ENCODE peak calls at places on chromosome 10, in six cellular contexts. One of them, this sample, is unnamed.

GRCh38 chr10:44931621-44932337 is 20.6 kb downstream of the TMEM72 start:
- DNase-seq in mammary epithelial cell: no peak
- DNase-seq in HepG2: no peak
- DNase-seq in adipocyte: no peak
- DNase-seq in MM.1S: no peak
- DNase-seq in PC-3: no peak
- DNase-seq in this sample: no peak

GRCh38 chr10:65571011-65571570 is 1354.7 kb upstream of the LRRTM3 start:
- DNase-seq in PC-3: peak
- DNase-seq in MM.1S: no peak
- DNase-seq in mammary epithelial cell: peak
- DNase-seq in HepG2: peak
- DNase-seq in adipocyte: no peak
- DNase-seq in this sample: no peak

GRCh38 chr10:62454696-62455451 is 80.7 kb downstream of the ZNF365 start:
- DNase-seq in MM.1S: no peak
- DNase-seq in PC-3: peak
- DNase-seq in adipocyte: peak
- DNase-seq in HepG2: no peak
- DNase-seq in mammary epithelial cell: peak
- DNase-seq in this sample: peak

GRCh38 chr10:58588673-58589265 is 76.1 kb downstream of the BICC1 start:
- DNase-seq in mammary epithelial cell: peak
- DNase-seq in adipocyte: no peak
- DNase-seq in MM.1S: no peak
- DNase-seq in PC-3: peak
- DNase-seq in HepG2: no peak
- DNase-seq in this sample: no peak

GRCh38 chr10:34231441-34232180 is 583.5 kb downstream of the PARD3 start:
- DNase-seq in adipocyte: no peak
- DNase-seq in mammary epithelial cell: no peak
- DNase-seq in PC-3: no peak
- DNase-seq in HepG2: peak
- DNase-seq in MM.1S: no peak
- DNase-seq in this sample: no peak

GRCh38 chr10:8088504-8088903 is 34.0 kb downstream of the GATA3 start:
- DNase-seq in mammary epithelial cell: no peak
- DNase-seq in HepG2: no peak
- DNase-seq in adipocyte: no peak
- DNase-seq in PC-3: no peak
- DNase-seq in MM.1S: no peak
- DNase-seq in this sample: no peak

GRCh38 chr10:73413108-73413527 is 740 bp downstream of the ANXA7 start:
- DNase-seq in MM.1S: peak
- DNase-seq in mammary epithelial cell: no peak
- DNase-seq in adipocyte: no peak
- DNase-seq in PC-3: peak
- DNase-seq in HepG2: peak
- DNase-seq in this sample: peak

GRCh38 chr10:29987471-29987870 is 71.9 kb downstream of the JCAD start:
- DNase-seq in adipocyte: no peak
- DNase-seq in mammary epithelial cell: no peak
- DNase-seq in HepG2: no peak
- DNase-seq in PC-3: no peak
- DNase-seq in MM.1S: no peak
- DNase-seq in this sample: no peak

GRCh38 chr10:3898821-3899220 is 113.8 kb upstream of the KLF6 start:
- DNase-seq in PC-3: peak
- DNase-seq in HepG2: peak
- DNase-seq in mammary epithelial cell: peak
- DNase-seq in MM.1S: peak
- DNase-seq in adipocyte: no peak
- DNase-seq in this sample: no peak

GRCh38 chr10:113965683-113966082 is 78.0 kb upstream of the ADRB1 start:
- DNase-seq in HepG2: no peak
- DNase-seq in mammary epithelial cell: no peak
- DNase-seq in MM.1S: no peak
- DNase-seq in adipocyte: no peak
- DNase-seq in PC-3: no peak
- DNase-seq in this sample: no peak

GRCh38 chr10:43127447-43127846 is 10.8 kb upstream of the CSGALNACT2 start:
- DNase-seq in PC-3: no peak
- DNase-seq in mammary epithelial cell: no peak
- DNase-seq in MM.1S: no peak
- DNase-seq in adipocyte: no peak
- DNase-seq in HepG2: no peak
- DNase-seq in this sample: peak

GRCh38 chr10:129971381-129972144 is 7.5 kb upstream of the EBF3 start:
- DNase-seq in PC-3: peak
- DNase-seq in mammary epithelial cell: no peak
- DNase-seq in MM.1S: peak
- DNase-seq in adipocyte: peak
- DNase-seq in HepG2: peak
- DNase-seq in this sample: peak

GRCh38 chr10:23826399-23826798 is 382.5 kb upstream of the KIAA1217 start:
- DNase-seq in HepG2: peak
- DNase-seq in PC-3: peak
- DNase-seq in adipocyte: peak
- DNase-seq in mammary epithelial cell: peak
- DNase-seq in MM.1S: no peak
- DNase-seq in this sample: peak

GRCh38 chr10:3886666-3887251 is 101.8 kb upstream of the KLF6 start:
- DNase-seq in MM.1S: no peak
- DNase-seq in HepG2: peak
- DNase-seq in mammary epithelial cell: peak
- DNase-seq in PC-3: peak
- DNase-seq in adipocyte: peak
- DNase-seq in this sample: peak

GRCh38 chr10:46524471-46525176 is 31.8 kb downstream of the GPRIN2 start:
- DNase-seq in MM.1S: no peak
- DNase-seq in mammary epithelial cell: peak
- DNase-seq in adipocyte: no peak
- DNase-seq in HepG2: no peak
- DNase-seq in PC-3: peak
- DNase-seq in this sample: peak

GRCh38 chr10:12255048-12255447 is 59.1 kb downstream of the CDC123 start:
- DNase-seq in PC-3: no peak
- DNase-seq in mammary epithelial cell: no peak
- DNase-seq in adipocyte: no peak
- DNase-seq in MM.1S: no peak
- DNase-seq in HepG2: no peak
- DNase-seq in this sample: no peak

GRCh38 chr10:11921800-11922387 is 98.7 kb downstream of the PROSER2 start:
- DNase-seq in MM.1S: no peak
- DNase-seq in adipocyte: no peak
- DNase-seq in mammary epithelial cell: no peak
- DNase-seq in PC-3: no peak
- DNase-seq in HepG2: no peak
- DNase-seq in this sample: no peak

GRCh38 chr10:6458814-6459213 is 121.3 kb downstream of the PRKCQ start:
- DNase-seq in MM.1S: no peak
- DNase-seq in adipocyte: no peak
- DNase-seq in PC-3: no peak
- DNase-seq in mammary epithelial cell: no peak
- DNase-seq in HepG2: no peak
- DNase-seq in this sample: no peak

GRCh38 chr10:24552346-24553016 is 171.2 kb downstream of the ARHGAP21 start:
- DNase-seq in mammary epithelial cell: peak
- DNase-seq in PC-3: peak
- DNase-seq in adipocyte: no peak
- DNase-seq in MM.1S: peak
- DNase-seq in HepG2: peak
- DNase-seq in this sample: peak

GRCh38 chr10:113458944-113459343 is 93.9 kb upstream of the HABP2 start:
- DNase-seq in PC-3: no peak
- DNase-seq in adipocyte: no peak
- DNase-seq in HepG2: no peak
- DNase-seq in mammary epithelial cell: no peak
- DNase-seq in MM.1S: no peak
- DNase-seq in this sample: no peak

GRCh38 chr10:3995302-3996210 is 210.5 kb upstream of the KLF6 start:
- DNase-seq in MM.1S: no peak
- DNase-seq in mammary epithelial cell: peak
- DNase-seq in PC-3: peak
- DNase-seq in HepG2: no peak
- DNase-seq in adipocyte: peak
- DNase-seq in this sample: peak

GRCh38 chr10:32983333-32983909 is 25.4 kb upstream of the ITGB1 start:
- DNase-seq in HepG2: peak
- DNase-seq in PC-3: peak
- DNase-seq in MM.1S: no peak
- DNase-seq in adipocyte: peak
- DNase-seq in mammary epithelial cell: peak
- DNase-seq in this sample: peak

GRCh38 chr10:46239999-46240683 is 46.7 kb upstream of the ANTXRL start:
- DNase-seq in PC-3: no peak
- DNase-seq in MM.1S: no peak
- DNase-seq in mammary epithelial cell: no peak
- DNase-seq in adipocyte: no peak
- DNase-seq in HepG2: no peak
- DNase-seq in this sample: no peak

GRCh38 chr10:75971402-75972211 is 540.2 kb downstream of the LRMDA start:
- DNase-seq in MM.1S: no peak
- DNase-seq in mammary epithelial cell: no peak
- DNase-seq in PC-3: no peak
- DNase-seq in HepG2: no peak
- DNase-seq in adipocyte: peak
- DNase-seq in this sample: peak

GRCh38 chr10:129617768-129618167 is 150.7 kb downstream of the MGMT start:
- DNase-seq in mammary epithelial cell: no peak
- DNase-seq in MM.1S: no peak
- DNase-seq in adipocyte: no peak
- DNase-seq in PC-3: no peak
- DNase-seq in HepG2: no peak
- DNase-seq in this sample: no peak

GRCh38 chr10:79147306-79147705 is 78.5 kb downstream of the ZMIZ1 start:
- DNase-seq in HepG2: no peak
- DNase-seq in MM.1S: no peak
- DNase-seq in adipocyte: no peak
- DNase-seq in PC-3: no peak
- DNase-seq in mammary epithelial cell: no peak
- DNase-seq in this sample: no peak
- H3K9ac ChIP-seq in HepG2: no peak
- H3K9ac ChIP-seq in MM.1S: no peak
- H3K9ac ChIP-seq in adipocyte: peak
- H3K9ac ChIP-seq in PC-3: no peak
- H3K9ac ChIP-seq in mammary epithelial cell: no peak
- H3K9ac ChIP-seq in this sample: peak

DNA sequence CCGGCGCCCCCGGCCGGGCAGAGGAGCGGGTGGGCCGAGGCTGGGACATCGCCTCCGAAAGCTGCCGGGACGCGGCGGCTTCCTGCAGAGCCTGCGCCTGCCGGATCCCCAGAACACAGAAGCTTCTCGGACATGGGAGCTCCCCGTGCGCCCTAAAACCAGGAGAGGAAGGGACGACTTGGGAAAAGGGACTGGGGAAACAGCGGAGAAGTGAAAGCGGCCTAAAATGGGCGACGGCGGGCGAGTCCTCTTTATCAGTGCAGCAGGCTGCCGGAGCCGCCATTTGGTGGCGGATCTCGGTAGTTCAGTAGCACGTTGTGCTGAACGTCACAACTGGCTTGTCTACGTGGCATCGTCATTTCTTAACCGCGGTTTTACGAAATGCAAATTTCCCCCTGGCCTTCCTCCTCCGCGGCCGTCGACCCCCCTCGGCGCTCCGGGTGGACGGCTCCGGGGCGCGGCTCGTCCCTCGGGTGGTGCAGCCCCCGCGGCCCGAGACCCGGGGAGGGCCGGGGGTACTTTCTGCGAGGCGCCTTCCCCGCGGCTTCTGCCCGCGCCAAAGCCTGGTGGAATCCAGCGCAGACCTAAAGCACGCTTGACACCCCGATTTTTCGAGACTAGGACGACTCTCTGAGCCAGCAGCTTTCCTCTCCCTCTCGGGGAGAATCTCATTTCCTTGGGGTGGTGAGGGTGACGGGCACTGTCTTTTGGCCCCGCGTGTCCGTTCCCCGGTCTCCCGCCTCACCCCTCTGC is 9.9 kb upstream of the SPAG6 start:
- DNase-seq in mammary epithelial cell: peak
- DNase-seq in MM.1S: no peak
- DNase-seq in PC-3: peak
- DNase-seq in HepG2: no peak
- DNase-seq in adipocyte: peak
- DNase-seq in this sample: peak
- H3K9ac ChIP-seq in mammary epithelial cell: no peak
- H3K9ac ChIP-seq in MM.1S: no peak
- H3K9ac ChIP-seq in PC-3: peak
- H3K9ac ChIP-seq in HepG2: no peak
- H3K9ac ChIP-seq in adipocyte: peak
- H3K9ac ChIP-seq in this sample: peak

DNA sequence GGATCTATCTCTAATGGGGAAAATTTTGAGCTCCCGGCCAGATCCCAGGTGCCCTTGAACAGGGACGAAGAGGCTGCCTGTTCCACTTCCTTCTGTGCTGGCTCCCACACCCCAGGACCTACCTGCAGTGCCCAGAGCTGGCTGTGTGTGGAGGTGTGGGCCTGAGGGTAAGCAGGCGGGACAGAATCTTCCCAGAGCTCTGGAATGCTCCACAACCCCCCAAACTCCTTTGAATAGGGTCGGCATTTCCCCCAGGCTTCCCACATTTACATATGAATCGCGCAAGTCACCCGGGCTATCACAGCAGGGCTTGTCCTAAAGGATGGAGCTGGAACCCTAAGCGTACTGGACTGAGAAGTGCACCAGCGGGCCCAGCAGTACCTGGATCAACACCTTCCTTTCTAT is 95.9 kb downstream of the DNMBP start:
- DNase-seq in adipocyte: no peak
- DNase-seq in PC-3: no peak
- DNase-seq in HepG2: no peak
- DNase-seq in mammary epithelial cell: no peak
- DNase-seq in MM.1S: no peak
- DNase-seq in this sample: no peak
- H3K9ac ChIP-seq in adipocyte: no peak
- H3K9ac ChIP-seq in PC-3: no peak
- H3K9ac ChIP-seq in HepG2: no peak
- H3K9ac ChIP-seq in mammary epithelial cell: peak
- H3K9ac ChIP-seq in MM.1S: no peak
- H3K9ac ChIP-seq in this sample: no peak

DNA sequence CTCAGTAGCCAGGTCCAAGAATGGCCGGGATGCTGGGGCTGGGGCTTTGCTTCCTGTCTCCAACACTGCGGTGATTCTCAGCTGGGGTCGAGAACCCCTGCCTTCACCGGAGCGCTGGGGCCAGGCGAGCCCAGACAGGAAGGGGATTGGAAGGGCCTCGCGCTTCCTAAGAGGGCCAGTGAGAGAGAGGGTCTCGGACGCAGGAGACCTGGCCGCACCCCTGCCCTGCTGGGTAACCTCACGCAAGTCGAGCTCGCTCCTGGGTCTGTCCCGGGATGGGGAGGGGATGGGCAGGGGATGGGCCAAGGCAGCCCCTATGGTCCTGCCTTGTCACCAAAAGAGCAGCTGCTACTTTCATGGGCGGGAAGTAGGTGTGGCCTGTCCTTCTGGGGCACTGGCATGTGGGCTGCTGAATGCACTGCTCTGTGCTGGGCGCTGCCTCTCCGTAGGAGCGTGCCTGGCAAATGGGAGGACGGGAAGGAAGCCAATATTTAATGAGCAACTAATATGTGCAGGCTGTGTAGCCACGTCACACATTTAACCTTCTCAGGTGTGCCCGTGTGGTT is 20.0 kb downstream of the KCNK18 start:
- DNase-seq in PC-3: peak
- DNase-seq in mammary epithelial cell: no peak
- DNase-seq in MM.1S: peak
- DNase-seq in HepG2: no peak
- DNase-seq in adipocyte: no peak
- DNase-seq in this sample: peak
- H3K9ac ChIP-seq in PC-3: no peak
- H3K9ac ChIP-seq in mammary epithelial cell: no peak
- H3K9ac ChIP-seq in MM.1S: peak
- H3K9ac ChIP-seq in HepG2: peak
- H3K9ac ChIP-seq in adipocyte: peak
- H3K9ac ChIP-seq in this sample: peak

This sample was measured in GM23248.